ENCODE peak calls at places on chromosomes 16 and 17, in seven cellular contexts. L, E, Y, M, U, O and C are unnamed samples.

GRCh38 chr16:10663146-10663545 is 31.6 kb downstream of the TEKT5 start:
- DNase-seq in L (no peak), U (no peak), M (no peak), Y (no peak), O (no peak), E (no peak), C (no peak)

GRCh38 chr17:19579867-19580565 is 46.4 kb downstream of the SLC47A1 start:
- DNase-seq in O (peak), M (peak), U (no peak), Y (peak), E (peak), L (no peak), C (no peak)

GRCh38 chr17:74224959-74225725 is 11.8 kb downstream of the TTYH2 start:
- DNase-seq in M (no peak), L (no peak), O (no peak), Y (no peak), U (no peak), E (no peak), C (no peak)

GRCh38 chr17:33750943-33751701 is 458.0 kb upstream of the ASIC2 start:
- DNase-seq in M (peak), U (peak), Y (peak), O (peak), L (peak), E (peak), C (peak)

GRCh38 chr17:67759355-67760171 is 41.8 kb downstream of the NOL11 start:
- DNase-seq in L (no peak), O (peak), Y (no peak), U (no peak), M (peak), E (peak), C (no peak)

GRCh38 chr16:53642094-53642493 is 61.6 kb downstream of the RPGRIP1L start:
- DNase-seq in U (no peak), M (no peak), L (no peak), E (no peak), O (no peak), Y (no peak), C (no peak)

GRCh38 chr16:73365010-73365409 is 317.1 kb upstream of the ZFHX3 start:
- DNase-seq in U (no peak), O (no peak), L (no peak), M (peak), E (peak), Y (peak), C (peak)

GRCh38 chr16:66972983-66973382 is 11.9 kb downstream of the CES3 start:
- DNase-seq in E (no peak), O (no peak), Y (no peak), U (no peak), M (peak), L (no peak), C (no peak)

GRCh38 chr16:24844101-24845030 is 1.4 kb upstream of the SLC5A11 start:
- DNase-seq in E (no peak), L (no peak), Y (peak), M (no peak), O (no peak), U (no peak), C (peak)

GRCh38 chr16:56634715-56635440 is 2.4 kb downstream of the MT1M start:
- DNase-seq in U (no peak), E (no peak), Y (no peak), O (no peak), M (no peak), L (no peak), C (no peak)

GRCh38 chr17:40779181-40779909 is 3.0 kb downstream of the KRT27 start:
- DNase-seq in E (no peak), O (no peak), L (no peak), U (no peak), M (no peak), Y (peak), C (no peak)

GRCh38 chr16:67150058-67150832 is 553 bp downstream of the B3GNT9 start:
- DNase-seq in O (peak), M (peak), Y (peak), U (no peak), E (peak), L (peak), C (peak)

GRCh38 chr16:85593503-85594195 is 19.5 kb upstream of the GSE1 start:
- DNase-seq in E (no peak), Y (peak), M (no peak), U (no peak), L (no peak), O (no peak), C (no peak)